ENCODE peak calls at places on chromosome 21, in nine cellular contexts. D is dorsolateral prefrontal cortex, N is A549, W is omental fat pad, X is HL-60, S is tibial nerve, G is PC-3, J is thoracic aorta, A is IMR-90. V is an unnamed sample.

GRCh38 chr21:33402011-33402979 is 918 bp upstream of the IFNGR2 start:
- DNase-seq in N (peak; percentile 43), D (peak; percentile 72), W (no peak), S (peak; percentile 69), J (no peak), X (peak; percentile 84), A (peak; percentile 71), G (no peak), V (peak; percentile 70)

GRCh38 chr21:37220433-37220980 is 46.6 kb downstream of the VPS26C start:
- DNase-seq in S (peak; percentile 20), J (no peak), G (no peak), N (peak; percentile 15), X (peak; percentile 47), D (no peak), W (no peak), A (peak; percentile 50), V (no peak)

GRCh38 chr21:15841856-15842564 is 112.2 kb downstream of the USP25 start:
- DNase-seq in X (no peak), J (no peak), S (no peak), G (peak; percentile 74), D (no peak), W (no peak), N (no peak), A (peak; percentile 75), V (no peak)

GRCh38 chr21:31801551-31802234 is 69.8 kb upstream of the SCAF4 start:
- DNase-seq in J (no peak), D (no peak), X (no peak), A (no peak), N (no peak), G (no peak), S (no peak), W (no peak), V (no peak)

GRCh38 chr21:42786884-42787283 is 92.5 kb downstream of the WDR4 start:
- DNase-seq in J (no peak), A (no peak), G (no peak), X (no peak), S (no peak), N (no peak), W (no peak), D (no peak), V (no peak)

GRCh38 chr21:43986544-43987451 is 25.3 kb upstream of the TRAPPC10 start:
- DNase-seq in S (no peak), G (no peak), X (no peak), J (no peak), N (no peak), D (no peak), A (no peak), W (no peak), V (no peak)

GRCh38 chr21:33971492-33972013 is 55.9 kb upstream of the ATP5PO start:
- DNase-seq in W (no peak), N (no peak), S (no peak), A (peak; percentile 22), G (peak; percentile 81), D (no peak), X (no peak), J (no peak), V (no peak)

GRCh38 chr21:37346841-37347430 is 19.6 kb upstream of the DYRK1A start:
- DNase-seq in X (no peak), W (no peak), D (no peak), N (no peak), G (no peak), S (no peak), A (no peak), J (no peak), V (no peak)

GRCh38 chr21:15400905-15401304 is 328.9 kb upstream of the USP25 start:
- DNase-seq in W (no peak), G (no peak), A (no peak), X (no peak), N (no peak), S (no peak), J (no peak), D (no peak), V (no peak)

GRCh38 chr21:38798481-38798882 is 7.2 kb upstream of the ETS2 start:
- DNase-seq in W (no peak), N (peak; percentile 69), S (no peak), J (no peak), X (no peak), D (no peak), A (no peak), G (peak; percentile 96), V (no peak)

GRCh38 chr21:33023574-33024277 is 2.0 kb upstream of the OLIG2 start:
- DNase-seq in A (no peak), G (no peak), X (no peak), S (no peak), N (no peak), D (no peak), W (no peak), J (no peak), V (no peak)

GRCh38 chr21:43001316-43001715 is 27.0 kb downstream of the PKNOX1 start:
- DNase-seq in W (no peak), G (no peak), N (no peak), X (no peak), D (peak; percentile 74), J (no peak), S (no peak), A (no peak), V (no peak)

GRCh38 chr21:14383596-14384210 is 757 bp upstream of the HSPA13 start:
- DNase-seq in J (no peak), A (peak; percentile 5), G (no peak), S (no peak), N (no peak), X (no peak), D (no peak), W (no peak), V (no peak)

GRCh38 chr21:29308456-29308783 is 9.7 kb downstream of the BACH1 start:
- DNase-seq in N (no peak), A (no peak), J (no peak), G (no peak), S (no peak), X (no peak), W (no peak), D (no peak), V (no peak)

GRCh38 chr21:45543371-45543709 is 1.1 kb upstream of the SLC19A1 start:
- DNase-seq in J (no peak), W (peak; percentile 22), G (no peak), N (no peak), D (peak; percentile 36), A (no peak), X (no peak), S (no peak), V (no peak)

GRCh38 chr21:45543710-45544448 is 1.6 kb upstream of the SLC19A1 start:
- DNase-seq in N (no peak), W (peak; percentile 7), G (no peak), A (no peak), D (peak; percentile 39), J (no peak), S (no peak), X (no peak), V (no peak)

GRCh38 chr21:45541221-45542039 is 810 bp downstream of the SLC19A1 start:
- DNase-seq in J (no peak), W (peak; percentile 42), D (peak; percentile 80), X (peak; percentile 95), N (peak; percentile 80), S (peak; percentile 57), G (peak; percentile 74), A (peak; percentile 33), V (peak; percentile 49)

GRCh38 chr21:45542667-45543370 is 579 bp upstream of the SLC19A1 start:
- DNase-seq in N (no peak), A (no peak), J (no peak), X (no peak), W (peak; percentile 21), G (no peak), D (peak; percentile 39), S (no peak), V (no peak)

DNA sequence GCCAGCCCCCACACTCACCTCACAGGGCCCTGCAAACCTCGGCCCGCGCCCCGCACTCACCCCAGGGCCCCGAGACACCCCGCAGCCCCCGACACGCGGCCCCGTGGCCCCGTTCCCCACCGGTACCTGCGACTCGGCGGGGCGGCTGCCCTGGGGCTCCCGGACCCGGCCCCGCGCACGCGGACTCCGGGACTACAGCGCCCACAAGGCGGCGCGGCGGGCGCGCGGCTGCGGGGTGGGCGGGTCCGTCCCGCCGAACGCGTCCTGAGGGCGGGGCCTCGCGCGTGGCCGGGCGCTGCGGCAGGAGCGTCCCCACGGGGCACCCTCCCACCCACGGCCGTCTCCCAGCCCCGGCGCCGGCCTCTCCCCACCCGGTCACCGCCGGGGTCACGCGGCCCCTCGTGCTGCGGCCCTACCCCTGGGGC is at the start of gene SLC19A1:
- DNase-seq in X (peak; percentile 70), W (peak; percentile 23), J (no peak), A (peak; percentile 48), S (no peak), N (peak; percentile 77), D (peak; percentile 75), G (peak; percentile 77), V (no peak)
- TF ChIP-seq CTCF in X (no peak), W (no peak), J (peak; percentile 34), A (peak; percentile 52), S (peak; percentile 86), N (peak; percentile 21), D (no peak), G (no peak), V (peak; percentile 30)

GRCh38 chr21:21232320-21232719 is 234.1 kb downstream of the NCAM2 start:
- DNase-seq in G (peak; percentile 17), A (peak; percentile 71), D (no peak), X (no peak), S (no peak), W (no peak), J (no peak), N (no peak), V (no peak)
- TF ChIP-seq CTCF in G (peak; percentile 58), A (peak; percentile 79), D (peak; percentile 72), X (no peak), S (peak; percentile 49), W (no peak), J (no peak), N (no peak), V (no peak)

DNA sequence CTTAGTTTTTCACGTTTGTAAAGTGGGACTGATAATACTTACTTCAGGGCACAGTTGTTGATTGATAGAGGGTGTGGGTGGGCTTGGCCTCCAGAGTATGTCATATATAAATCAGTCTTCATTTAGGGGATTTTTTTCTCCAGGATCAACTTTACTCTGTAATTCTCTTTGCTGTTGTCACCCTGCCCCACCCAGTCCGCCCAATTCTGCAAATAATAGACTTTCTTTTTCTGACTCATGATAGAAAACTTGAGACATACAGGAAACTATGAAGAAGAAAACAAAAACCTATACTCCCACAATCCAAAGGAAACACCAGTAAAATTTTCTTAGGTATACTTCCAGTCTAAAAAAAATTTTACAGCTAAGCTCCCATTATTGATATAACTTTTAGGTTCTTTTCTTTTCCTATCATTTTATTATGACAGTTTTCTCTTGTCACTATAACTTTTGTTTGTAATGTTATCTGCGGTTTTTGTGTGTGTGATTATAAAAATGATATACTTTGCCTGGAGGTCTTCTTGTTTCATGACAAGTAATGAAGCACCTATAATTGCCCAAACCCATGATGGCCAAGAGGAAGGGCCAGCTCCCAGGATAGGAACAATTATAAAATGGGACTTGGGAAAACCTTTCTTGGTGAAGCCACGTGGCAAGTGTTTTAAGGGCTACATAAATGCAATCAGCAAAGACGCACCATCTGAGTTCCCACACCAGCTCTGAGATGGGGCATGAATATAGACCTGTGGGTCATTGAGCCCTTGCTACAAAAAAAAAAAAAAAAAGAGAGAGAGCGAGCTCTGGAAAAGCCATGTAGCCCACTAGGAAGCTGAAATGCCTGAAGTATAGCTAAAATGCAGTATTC is 462.4 kb upstream of the RUNX1 start:
- DNase-seq in J (no peak), W (no peak), A (peak; percentile 25), N (no peak), S (no peak), D (no peak), X (no peak), G (peak; percentile 89), V (no peak)
- TF ChIP-seq CTCF in J (no peak), W (no peak), A (no peak), N (no peak), S (no peak), D (no peak), X (no peak), G (no peak), V (no peak)

GRCh38 chr21:41043008-41043407 is 125.0 kb upstream of the BACE2 start:
- DNase-seq in X (no peak), G (peak; percentile 11), S (no peak), D (no peak), W (no peak), A (no peak), J (no peak), N (no peak), V (no peak)
- TF ChIP-seq CTCF in X (no peak), G (peak; percentile 46), S (no peak), D (no peak), W (no peak), A (no peak), J (no peak), N (no peak), V (no peak)